ENCODE peak calls at places on chromosomes 3 and 15, in four cellular contexts. H is A549, B is HepG2, I is K562. N is an unnamed sample.

GRCh38 chr3:56304069-56304468 is 164.2 kb downstream of the ERC2 start:
- DNase-seq in I (no peak), H (no peak), B (no peak), N (no peak)

GRCh38 chr3:59540241-59540640 is 490.4 kb upstream of the CFAP20DC start:
- DNase-seq in I (no peak), H (no peak), B (no peak), N (peak)

GRCh38 chr15:77034620-77035467 is 36.1 kb downstream of the TSPAN3 start:
- DNase-seq in H (no peak), B (no peak), I (peak), N (no peak)

GRCh38 chr3:49124991-49125670 is 4.5 kb upstream of the USP19 start:
- DNase-seq in H (no peak), B (no peak), I (peak), N (peak)

GRCh38 chr3:153138267-153139210 is 23.5 kb upstream of the RAP2B start:
- DNase-seq in I (peak), H (peak), B (peak), N (peak)

GRCh38 chr3:12436514-12437222 is 47.6 kb upstream of the TSEN2 start:
- DNase-seq in H (no peak), I (no peak), B (no peak), N (peak)

GRCh38 chr3:129403450-129403849 is 25.0 kb downstream of the EFCAB12 start:
- DNase-seq in B (no peak), H (no peak), I (no peak), N (no peak)

GRCh38 chr3:167125612-167126407 is 254.3 kb downstream of the ZBBX start:
- DNase-seq in I (no peak), B (no peak), H (no peak), N (no peak)

GRCh38 chr3:11998091-11998490 is 6.1 kb upstream of the SYN2 start:
- DNase-seq in I (no peak), H (no peak), B (no peak), N (no peak)

GRCh38 chr15:101233651-101234281 is 18.1 kb downstream of the CHSY1 start:
- DNase-seq in H (no peak), B (no peak), I (no peak), N (no peak)

GRCh38 chr3:111725706-111726105 is 130.6 kb upstream of the ZBED2 start:
- DNase-seq in I (no peak), B (no peak), H (no peak), N (no peak)

GRCh38 chr3:184574552-184575430 is 13.2 kb downstream of the EPHB3 start:
- DNase-seq in B (no peak), I (no peak), H (no peak), N (no peak)

GRCh38 chr3:49244589-49245205 is 32.3 kb downstream of the C3orf62 start:
- DNase-seq in H (peak), I (peak), B (no peak), N (peak)

GRCh38 chr15:29750754-29751153 is 71.5 kb downstream of the TJP1 start:
- DNase-seq in B (no peak), I (no peak), H (no peak), N (no peak)

GRCh38 chr3:141575879-141576743 is 89.3 kb downstream of the RASA2 start:
- DNase-seq in B (peak), I (peak), H (peak), N (peak)

GRCh38 chr3:42033741-42034140 is 57.4 kb upstream of the TRAK1 start:
- DNase-seq in H (no peak), B (no peak), I (no peak), N (peak)

GRCh38 chr3:23575697-23576096 is 230.1 kb upstream of the UBE2E1 start:
- DNase-seq in H (peak), I (no peak), B (no peak), N (peak)

GRCh38 chr3:132038198-132038825 is 3.5 kb upstream of the CPNE4 start:
- DNase-seq in B (peak), H (peak), I (peak), N (peak)

GRCh38 chr15:79168922-79169322 is 78.3 kb upstream of the RASGRF1 start:
- DNase-seq in H (peak), I (peak), B (peak), N (no peak)

GRCh38 chr3:131393868-131394267 is 12.3 kb downstream of the NUDT16 start:
- DNase-seq in H (no peak), I (no peak), B (no peak), N (no peak)

DNA sequence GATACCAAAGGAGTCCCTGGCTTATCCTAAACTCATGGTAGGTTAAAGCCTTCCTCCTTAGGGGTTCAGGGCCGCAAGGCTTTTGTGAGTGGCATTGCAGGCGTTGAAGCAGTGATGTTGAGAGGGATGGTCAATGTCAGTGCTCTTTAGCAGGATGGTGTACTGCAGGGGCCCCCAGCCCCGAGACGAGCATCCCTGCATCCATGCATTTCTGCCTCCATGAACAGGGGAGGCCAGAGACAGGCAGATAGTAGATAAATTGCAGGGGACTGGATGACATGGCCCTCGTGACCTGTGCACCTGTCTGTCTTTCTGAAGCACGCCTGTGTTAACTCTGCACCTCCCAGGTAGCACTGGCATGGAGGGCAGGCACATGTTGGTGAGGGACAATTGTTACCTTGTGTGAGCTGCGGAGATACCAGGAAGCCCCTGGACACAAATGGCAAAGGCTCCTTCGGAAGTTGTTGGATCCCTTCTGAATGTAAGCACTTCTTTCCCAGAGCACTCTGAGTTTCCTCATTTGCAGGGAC is 133.5 kb downstream of the SNRPN start:
- DNase-seq in B (no peak), I (no peak), H (no peak), N (no peak)
- TF ChIP-seq MAZ in B (no peak), I (no peak), H (no peak), N (no peak)

DNA sequence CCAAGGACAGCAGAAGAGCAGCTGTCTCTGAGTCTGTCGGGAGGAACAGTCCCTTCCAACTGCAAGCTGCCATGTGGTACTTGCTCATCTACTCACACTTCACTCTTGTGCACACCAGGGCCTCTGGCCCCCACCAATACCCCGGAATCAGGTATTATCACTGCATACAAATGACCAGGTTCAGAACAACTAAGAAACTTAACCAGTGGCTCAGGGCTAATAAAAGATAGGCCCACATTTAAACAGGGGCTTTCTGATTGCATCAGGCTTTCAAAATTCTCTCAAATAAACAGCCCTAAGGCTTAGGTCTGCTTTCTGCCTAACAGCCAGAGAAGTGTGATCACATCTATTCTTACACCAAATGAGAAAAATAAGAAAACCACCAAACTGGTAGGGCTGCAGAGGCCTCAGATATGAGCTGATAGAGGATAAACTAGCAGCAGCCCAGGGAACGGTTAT is 20.7 kb downstream of the CCDC12 start:
- DNase-seq in B (no peak), H (no peak), I (no peak), N (peak)
- TF ChIP-seq MAZ in B (no peak), H (no peak), I (no peak), N (no peak)

DNA sequence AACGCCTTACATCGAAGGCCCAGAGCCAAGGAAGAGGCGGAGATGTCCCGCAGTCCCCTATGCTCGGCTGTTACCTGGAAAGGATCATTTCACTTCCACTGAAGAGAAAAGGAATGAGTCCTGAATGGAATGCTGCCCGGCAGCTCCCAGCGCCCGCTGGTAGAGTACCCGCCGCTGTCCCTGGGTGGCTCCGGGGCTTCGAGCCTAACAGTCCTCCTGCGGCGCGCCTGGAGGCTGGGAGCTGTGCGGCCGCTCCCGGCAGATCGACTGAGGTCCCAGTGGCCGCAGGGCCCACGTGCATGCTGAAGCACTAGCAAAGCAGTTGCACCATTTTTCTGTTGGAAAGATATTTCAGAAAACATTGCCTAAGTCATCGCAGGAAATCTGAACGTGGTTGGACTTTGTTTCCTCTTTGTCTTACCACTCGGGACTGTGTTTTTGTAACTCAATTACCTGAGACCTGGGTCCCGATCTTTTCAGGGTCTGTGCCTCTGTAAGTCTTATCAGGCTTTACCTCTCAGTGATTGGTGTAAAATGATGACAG is 984 bp downstream of the RNU6-1 start:
- DNase-seq in H (no peak), I (no peak), B (peak), N (no peak)
- TF ChIP-seq MAZ in H (no peak), I (no peak), B (peak), N (no peak)

DNA sequence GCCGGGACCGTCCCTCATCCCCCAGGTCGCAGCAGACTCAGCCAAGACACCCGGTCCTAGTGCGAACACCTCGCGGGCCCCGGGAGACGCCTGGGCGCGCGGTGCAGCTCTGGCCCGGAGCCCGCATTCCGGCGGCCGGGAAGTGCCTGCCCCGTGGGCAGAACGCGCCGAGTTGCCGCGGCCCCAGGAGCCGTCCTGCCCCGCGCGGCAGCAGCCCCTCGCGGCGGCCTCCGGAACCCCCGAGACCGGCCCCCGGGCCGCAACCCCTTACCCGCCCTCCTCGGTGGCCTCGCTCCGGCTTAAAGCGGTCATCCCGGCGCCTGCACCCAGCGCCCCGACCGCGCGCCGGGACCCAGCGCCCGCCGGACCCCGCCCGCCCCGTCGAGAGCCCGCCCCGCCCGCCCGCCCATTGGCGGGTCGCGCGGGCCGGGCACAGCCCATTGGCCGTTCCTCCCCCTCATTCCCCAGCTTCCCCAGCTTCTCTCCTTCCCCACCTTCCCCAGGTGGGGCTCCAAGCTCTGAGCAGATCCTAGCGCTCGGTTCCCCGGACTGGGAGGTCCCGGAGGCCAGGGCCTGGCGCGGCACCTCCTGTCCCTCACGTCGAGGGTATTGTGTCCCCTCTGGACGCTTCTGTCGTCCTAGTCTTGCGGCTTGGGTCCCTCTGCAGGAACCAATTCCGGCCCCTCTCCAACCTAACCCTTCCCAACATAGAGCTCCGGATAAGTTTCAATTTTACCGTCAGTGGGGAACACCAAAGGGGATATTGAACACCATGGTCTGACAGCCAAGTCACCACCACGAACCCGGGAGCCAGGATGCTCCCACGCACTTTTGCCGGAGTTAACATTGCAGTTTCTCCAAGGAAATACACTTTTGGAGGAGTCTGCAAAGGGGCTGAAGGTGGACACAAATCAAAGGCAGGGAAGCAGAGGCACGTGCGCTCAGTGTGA is at the start of gene GRAMD2A:
- DNase-seq in B (no peak), I (no peak), H (peak), N (no peak)
- TF ChIP-seq MAZ in B (no peak), I (no peak), H (no peak), N (no peak)

DNA sequence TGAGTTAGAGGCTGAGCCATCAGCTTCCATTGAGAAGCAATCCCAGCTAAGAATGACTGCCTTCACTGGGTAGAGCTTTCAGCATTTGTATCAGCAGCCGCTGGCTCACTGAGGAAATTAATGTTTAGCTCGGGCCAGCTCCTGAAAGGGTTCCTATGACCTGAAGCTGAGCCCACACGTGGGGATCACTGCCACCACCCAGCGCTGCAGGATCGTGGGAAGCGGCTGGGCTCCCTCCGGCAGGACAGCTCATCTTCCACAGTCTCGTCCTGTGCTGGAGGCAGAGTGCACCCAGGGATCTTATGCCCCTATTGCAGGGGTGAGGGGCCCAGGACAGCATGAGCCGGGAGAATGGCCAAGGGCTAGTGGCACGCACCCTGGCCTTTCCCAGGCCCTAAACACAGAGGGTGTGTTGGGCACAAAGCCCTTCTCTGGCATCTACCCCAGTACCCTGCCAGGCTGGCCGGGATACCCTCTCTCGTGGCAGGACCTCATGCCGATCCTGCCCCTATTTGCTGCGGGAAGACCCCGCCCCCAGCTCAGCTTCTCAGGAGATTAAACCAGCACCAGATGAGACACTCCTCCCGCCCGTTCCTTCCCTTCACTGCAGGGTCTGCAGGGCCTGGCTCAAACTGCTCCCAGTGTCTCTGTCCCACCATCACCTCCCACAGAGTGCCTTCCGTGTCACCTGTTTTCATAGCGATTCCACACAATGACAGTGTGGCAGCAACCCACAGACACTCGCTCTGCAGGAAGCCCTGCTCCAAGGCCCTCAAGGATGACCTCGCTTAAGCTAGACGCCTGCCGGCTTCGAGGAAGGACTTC is 28.5 kb downstream of the KLHL25 start:
- DNase-seq in B (no peak), I (no peak), H (no peak), N (no peak)
- TF ChIP-seq MAZ in B (no peak), I (no peak), H (no peak), N (no peak)

GRCh38 chr3:156725706-156726105 is 51.3 kb downstream of the TIPARP start:
- DNase-seq in B (no peak), I (no peak), H (no peak), N (no peak)
- TF ChIP-seq MAZ in B (no peak), I (no peak), H (no peak), N (no peak)

DNA sequence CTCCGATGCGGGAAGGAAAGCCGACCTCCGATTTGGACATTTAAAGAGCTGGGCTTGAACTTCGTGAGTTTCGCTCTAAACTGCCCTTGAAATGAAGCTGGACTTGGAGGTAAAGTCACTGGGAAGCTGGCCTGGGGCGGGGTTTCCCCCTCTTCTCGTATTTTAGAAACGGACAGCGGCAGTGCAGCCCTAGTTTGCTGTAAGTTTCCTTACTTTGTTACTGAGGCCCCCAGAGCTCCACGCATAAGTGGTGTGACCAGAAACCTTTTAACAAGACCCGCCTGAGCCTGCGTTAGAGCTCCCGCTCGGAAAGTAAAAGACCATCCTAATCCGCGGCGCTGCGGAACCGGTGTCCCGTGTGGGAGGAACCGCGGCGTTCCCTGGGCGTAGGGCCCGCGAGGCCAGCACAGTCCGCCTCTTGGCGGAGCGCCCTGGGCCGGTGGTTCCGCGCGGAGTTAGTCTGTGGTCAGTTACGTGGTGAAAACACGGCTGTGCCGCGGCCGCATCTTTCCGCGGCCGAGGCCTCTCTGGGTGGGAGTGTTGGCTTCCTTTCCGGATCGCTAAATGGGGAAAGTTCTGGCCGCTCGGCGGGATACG is 409 bp downstream of the B3GNT5 start:
- DNase-seq in H (peak), I (peak), B (no peak), N (peak)
- TF ChIP-seq MAZ in H (no peak), I (no peak), B (no peak), N (no peak)

DNA sequence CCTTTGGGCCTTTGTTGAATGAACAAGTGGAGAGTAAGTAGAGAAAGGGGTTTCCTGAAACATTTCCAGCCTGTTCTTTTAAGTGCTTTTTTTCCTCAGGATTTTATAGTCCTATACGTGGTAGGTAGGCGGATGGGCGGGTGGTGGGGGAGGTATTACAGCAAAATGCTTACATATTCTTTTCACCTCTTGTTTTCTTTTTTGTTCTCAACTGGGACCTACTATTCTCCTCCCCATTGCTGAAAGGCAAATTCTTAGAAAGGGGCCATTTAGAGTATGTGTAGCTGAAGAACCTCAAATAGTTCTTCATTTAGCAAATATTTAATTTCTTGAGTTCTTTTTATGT is 135.8 kb downstream of the FNDC3B start:
- DNase-seq in I (no peak), B (no peak), H (no peak), N (no peak)
- TF ChIP-seq MAZ in I (no peak), B (no peak), H (no peak), N (no peak)

N was measured in IMR-90.